ENCODE peak calls at places on chromosomes 2 and 18, in nine cellular contexts. K, Y, Z, M, V, D, I, T and U are unnamed samples. For H3K36me3 and H4K20me1, the result is how much of the 10 kb centered on the place peaks cover.

GRCh38 chr18:61883547-61883946 is 9.3 kb downstream of the RNF152 start:
- DNase-seq in K (no peak), Y (no peak), Z (peak), M (no peak), V (peak), D (no peak), I (no peak), T (no peak), U (no peak)

GRCh38 chr2:84526562-84526961 is 10.3 kb downstream of the DNAH6 start:
- DNase-seq in K (no peak), Y (no peak), Z (peak), M (peak), V (peak), D (no peak), I (no peak), T (no peak), U (no peak)

GRCh38 chr2:234836251-234836650 is 115.6 kb upstream of the SH3BP4 start:
- DNase-seq in K (no peak), Y (no peak), Z (no peak), M (no peak), V (no peak), D (no peak), I (no peak), T (no peak), U (no peak)

GRCh38 chr18:26618130-26618529 is 69.8 kb upstream of the KCTD1 start:
- DNase-seq in K (no peak), Y (no peak), Z (no peak), M (no peak), V (no peak), D (no peak), I (no peak), T (no peak), U (no peak)

GRCh38 chr2:18412980-18413793 is 147.3 kb downstream of the RDH14 start:
- DNase-seq in K (no peak), Y (no peak), Z (peak), M (no peak), V (peak), D (peak), I (no peak), T (no peak), U (peak)

GRCh38 chr18:3688682-3689081 is 238.7 kb downstream of the TGIF1 start:
- DNase-seq in K (no peak), Y (no peak), Z (peak), M (peak), V (peak), D (no peak), I (no peak), T (peak), U (peak)

GRCh38 chr18:21242141-21243040 is at the start of gene GREB1L:
- DNase-seq in K (no peak), Y (peak), Z (no peak), M (peak), V (peak), D (peak), I (peak), T (peak), U (peak)

GRCh38 chr2:2326653-2327052 is 4.4 kb downstream of the MYT1L start:
- DNase-seq in K (no peak), Y (no peak), Z (no peak), M (no peak), V (no peak), D (no peak), I (no peak), T (no peak), U (no peak)

GRCh38 chr2:191401287-191401686 is 156.1 kb downstream of the MYO1B start:
- DNase-seq in K (no peak), Y (no peak), Z (peak), M (no peak), V (peak), D (no peak), I (no peak), T (peak), U (no peak)

GRCh38 chr2:37366773-37367172 is 22.3 kb downstream of the QPCT start:
- DNase-seq in K (no peak), Y (no peak), Z (no peak), M (no peak), V (no peak), D (no peak), I (no peak), T (no peak), U (no peak)

GRCh38 chr2:72915907-72916742 is 1.2 kb upstream of the EMX1 start:
- DNase-seq in K (peak), Y (peak), Z (no peak), M (peak), V (peak), D (no peak), I (peak), T (peak), U (peak)

GRCh38 chr2:106561356-106561755 is 74.2 kb downstream of the CD8B2 start:
- DNase-seq in K (no peak), Y (no peak), Z (no peak), M (no peak), V (no peak), D (no peak), I (no peak), T (no peak), U (no peak)

GRCh38 chr18:72833471-72833870 is 34.3 kb downstream of the NETO1 start:
- DNase-seq in K (no peak), Y (no peak), Z (no peak), M (no peak), V (no peak), D (no peak), I (no peak), T (no peak), U (peak)

GRCh38 chr18:51196116-51196810 is 1.2 kb downstream of the MEX3C start:
- DNase-seq in K (peak), Y (peak), Z (peak), M (peak), V (peak), D (no peak), I (peak), T (peak), U (no peak)

GRCh38 chr18:23173912-23174311 is 38.6 kb downstream of the CABLES1 start:
- DNase-seq in K (no peak), Y (no peak), Z (no peak), M (no peak), V (no peak), D (no peak), I (no peak), T (no peak), U (no peak)

GRCh38 chr2:44602446-44602845 is 240.7 kb downstream of the CAMKMT start:
- DNase-seq in K (no peak), Y (no peak), Z (no peak), M (no peak), V (no peak), D (peak), I (no peak), T (no peak), U (no peak)

GRCh38 chr2:134401081-134401497 is 147.2 kb downstream of the MGAT5 start:
- DNase-seq in K (no peak), Y (no peak), Z (peak), M (no peak), V (peak), D (peak), I (no peak), T (no peak), U (no peak)

GRCh38 chr2:235018838-235019237 is 67.0 kb downstream of the SH3BP4 start:
- DNase-seq in K (no peak), Y (no peak), Z (no peak), M (no peak), V (no peak), D (no peak), I (no peak), T (no peak), U (no peak)

GRCh38 chr2:174174741-174175140 is 73.6 kb downstream of the OLA1 start:
- DNase-seq in K (no peak), Y (no peak), Z (no peak), M (no peak), V (no peak), D (peak), I (no peak), T (no peak), U (no peak)

GRCh38 chr2:55779459-55780421 is 86.1 kb upstream of the PNPT1 start:
- DNase-seq in K (no peak), Y (peak), Z (peak), M (peak), V (peak), D (peak), I (peak), T (no peak), U (peak)

GRCh38 chr2:222381556-222381955 is 42.8 kb upstream of the SGPP2 start:
- DNase-seq in K (no peak), Y (no peak), Z (no peak), M (no peak), V (no peak), D (no peak), I (no peak), T (peak), U (no peak)
- H3K27ac ChIP-seq in K (no peak), Y (no peak), Z (no peak), M (no peak), V (no peak), D (no peak), I (no peak), T (no peak), U (no peak)

DNA sequence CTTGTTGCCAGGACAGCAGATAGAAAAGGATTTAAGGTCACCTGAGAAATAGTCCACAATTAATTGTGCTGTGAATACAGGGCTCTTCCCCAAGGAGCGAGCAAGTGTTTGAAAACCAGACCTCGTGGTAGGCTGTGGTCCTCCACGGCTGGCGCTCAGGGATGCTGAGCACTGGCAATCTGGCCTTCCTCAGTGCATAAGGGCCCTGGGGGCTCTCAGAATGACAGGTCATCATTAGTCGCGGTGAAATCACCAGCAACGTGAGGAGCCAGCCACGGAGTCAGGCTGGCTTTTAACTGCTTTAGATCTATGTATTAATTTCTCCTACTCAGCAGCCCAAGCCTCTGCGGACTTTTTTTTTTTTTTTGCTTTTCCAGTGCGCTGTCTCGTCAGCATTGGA is 148.5 kb downstream of the FHOD3 start:
- DNase-seq in K (no peak), Y (no peak), Z (peak), M (no peak), V (peak), D (no peak), I (no peak), T (no peak), U (peak)
- H3K36me3 ChIP-seq in K (under half), Y (under half), Z (under half), M (under half), V (under half), D (under half), I (under half), T (under half), U (under half)

DNA sequence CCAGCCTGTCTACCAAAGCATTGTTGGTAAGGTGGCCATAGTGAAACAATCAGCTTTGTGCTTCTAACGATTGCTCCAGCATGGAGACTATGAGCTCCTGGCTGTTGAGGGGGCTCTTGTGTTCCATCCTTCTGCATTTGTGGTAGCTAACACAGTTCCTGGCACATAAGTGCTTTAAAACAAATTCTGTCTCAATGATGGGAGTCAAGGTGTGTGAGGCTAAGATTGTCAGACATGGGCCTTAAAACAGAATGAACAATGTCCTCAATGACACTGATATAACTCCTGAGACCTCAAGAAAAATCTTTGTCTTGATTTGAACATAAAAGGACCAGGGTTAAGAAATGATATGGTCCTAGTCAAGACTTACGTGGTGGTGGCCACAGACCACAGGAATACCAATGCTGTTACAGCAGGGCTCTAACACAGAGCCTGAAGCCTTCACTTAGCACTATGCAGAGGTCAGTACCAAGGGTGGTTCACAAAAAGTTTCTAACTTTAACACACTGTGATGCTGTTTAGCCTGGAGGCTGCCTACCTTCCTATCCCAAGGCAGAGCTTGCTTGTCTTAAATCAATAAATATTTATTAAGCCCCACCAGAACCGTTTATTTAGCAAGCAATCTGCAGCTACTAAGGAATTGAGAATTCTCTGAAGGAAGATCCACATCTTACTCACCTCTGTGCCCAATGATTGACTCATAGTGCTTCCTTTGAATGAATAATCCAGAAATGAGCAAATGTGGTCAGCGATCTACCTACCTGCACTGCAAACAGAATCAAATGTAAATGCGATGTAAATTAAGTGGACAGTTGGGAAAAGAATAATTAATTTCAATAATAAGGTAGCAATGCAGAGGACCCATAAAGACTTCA is 35.1 kb downstream of the EVA1A start:
- DNase-seq in K (no peak), Y (no peak), Z (peak), M (no peak), V (peak), D (no peak), I (no peak), T (no peak), U (peak)
- H4K20me1 ChIP-seq in K (under half), Y (under half), Z (half or more), M (under half), V (half or more), D (under half), I (under half), T (under half), U (under half)

GRCh38 chr2:27721884-27722485 is 49.5 kb upstream of the MRPL33 start:
- DNase-seq in K (no peak), Y (no peak), Z (no peak), M (no peak), V (no peak), D (no peak), I (no peak), T (no peak), U (no peak)
- H3K27ac ChIP-seq in K (no peak), Y (peak), Z (no peak), M (no peak), V (no peak), D (no peak), I (no peak), T (no peak), U (peak)

DNA sequence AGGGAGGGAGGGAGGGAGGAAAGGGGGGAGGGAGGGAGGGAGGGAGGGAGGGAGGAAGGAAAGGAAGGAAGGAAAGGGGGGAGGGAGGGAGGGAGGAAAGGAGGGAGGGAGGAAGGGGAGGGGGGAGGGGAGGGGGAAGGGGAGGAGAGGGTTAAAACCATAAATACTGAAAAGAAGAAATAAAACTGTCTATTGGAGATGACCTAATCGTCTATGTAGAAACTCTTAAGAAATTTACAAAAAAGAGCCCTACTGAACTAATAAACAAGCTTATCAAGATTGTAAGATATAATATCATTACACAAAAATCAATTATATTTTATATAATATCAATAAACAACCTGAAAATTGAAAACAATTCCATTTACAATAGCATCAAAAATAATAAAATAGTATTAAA is 32.3 kb upstream of the CTDP1 start:
- DNase-seq in K (no peak), Y (no peak), Z (no peak), M (no peak), V (no peak), D (no peak), I (no peak), T (no peak), U (no peak)
- H3K36me3 ChIP-seq in K (under half), Y (under half), Z (under half), M (under half), V (under half), D (under half), I (under half), T (under half), U (under half)

GRCh38 chr2:31132786-31133185 is 5.5 kb downstream of the GALNT14 start:
- DNase-seq in K (no peak), Y (no peak), Z (no peak), M (no peak), V (no peak), D (no peak), I (no peak), T (no peak), U (peak)
- H4K20me1 ChIP-seq in K (under half), Y (under half), Z (under half), M (under half), V (under half), D (under half), I (under half), T (under half), U (under half)

GRCh38 chr2:53259395-53260009 is 508.1 kb upstream of the CHAC2 start:
- DNase-seq in K (no peak), Y (no peak), Z (no peak), M (no peak), V (no peak), D (no peak), I (no peak), T (no peak), U (no peak)
- H3K27ac ChIP-seq in K (no peak), Y (no peak), Z (no peak), M (no peak), V (no peak), D (no peak), I (no peak), T (no peak), U (no peak)

DNA sequence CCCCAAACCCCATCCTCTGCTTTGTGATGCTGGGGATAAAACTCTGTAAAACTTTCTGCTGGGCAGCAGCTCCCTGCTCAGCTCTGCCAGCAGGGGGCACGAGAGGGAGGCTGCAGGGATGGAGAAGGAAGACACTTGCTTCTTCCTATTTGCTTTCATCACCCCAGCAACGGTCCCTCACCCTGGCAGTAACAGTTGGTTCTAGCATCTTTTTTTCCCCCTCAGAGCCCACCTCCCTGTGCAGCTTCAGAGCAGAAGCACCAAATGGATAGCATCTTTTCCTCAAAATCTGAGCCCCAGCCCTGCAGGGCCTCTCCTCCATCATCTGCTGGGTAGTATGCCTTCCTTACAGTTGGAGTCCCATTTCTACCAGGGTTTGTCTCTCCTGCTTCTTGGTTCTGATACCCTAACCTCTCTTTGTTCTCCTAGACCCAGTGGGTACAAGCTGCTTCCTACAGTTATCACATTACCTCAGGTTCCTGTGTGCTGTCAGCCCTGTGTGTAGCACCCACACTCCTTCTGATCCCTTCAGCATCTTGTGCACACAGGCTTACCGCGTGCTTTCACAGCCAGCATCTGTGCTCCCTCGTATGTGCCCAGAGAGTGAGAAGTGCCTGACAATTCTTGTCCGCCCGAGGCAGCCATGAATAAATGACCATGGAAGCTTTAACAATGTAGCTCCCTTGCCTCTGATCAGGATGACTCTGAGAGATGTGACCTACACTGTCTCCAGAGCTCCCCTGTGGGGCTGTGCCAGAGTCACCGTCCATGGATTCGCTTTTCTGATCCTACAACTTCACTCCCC is 14.5 kb downstream of the CKAP2L start:
- DNase-seq in K (peak), Y (peak), Z (peak), M (peak), V (peak), D (peak), I (peak), T (peak), U (peak)
- H3K36me3 ChIP-seq in K (half or more), Y (under half), Z (under half), M (under half), V (under half), D (under half), I (under half), T (under half), U (half or more)

GRCh38 chr2:670637-671036 is 6.6 kb downstream of the TMEM18 start:
- DNase-seq in K (no peak), Y (no peak), Z (no peak), M (no peak), V (no peak), D (no peak), I (no peak), T (no peak), U (no peak)
- H4K20me1 ChIP-seq in K (under half), Y (under half), Z (under half), M (under half), V (under half), D (under half), I (under half), T (under half), U (under half)

GRCh38 chr18:48003426-48004349 is 73.2 kb upstream of the SMAD2 start:
- DNase-seq in K (no peak), Y (peak), Z (no peak), M (peak), V (peak), D (peak), I (no peak), T (no peak), U (peak)
- H3K27ac ChIP-seq in K (no peak), Y (peak), Z (no peak), M (no peak), V (no peak), D (peak), I (no peak), T (no peak), U (peak)